ENCODE peak calls at places on chromosomes 3 and 15, in nine cellular contexts. T, L, M, C, P, R, V, E and A are unnamed samples.

GRCh38 chr15:55334997-55335396 is 16.0 kb downstream of the PIGB start:
- DNase-seq in T (no peak), C (no peak), P (no peak), E (no peak), R (no peak), L (no peak), V (no peak), M (no peak), A (peak)

GRCh38 chr3:76615739-76616138 is 424.2 kb upstream of the ROBO2 start:
- DNase-seq in T (peak), L (no peak), E (no peak), M (no peak), P (no peak), V (no peak), R (no peak), C (no peak), A (no peak)

GRCh38 chr3:46393554-46394434 is 13.1 kb downstream of the CCR5AS start:
- DNase-seq in P (no peak), M (peak), L (no peak), C (peak), E (peak), R (no peak), V (no peak), T (no peak), A (no peak)

GRCh38 chr3:851098-851790 is 241.6 kb upstream of the CNTN6 start:
- DNase-seq in E (peak), T (no peak), M (no peak), R (no peak), P (no peak), C (no peak), L (no peak), V (no peak), A (peak)

GRCh38 chr3:129228891-129229585 is 20.4 kb upstream of the COPG1 start:
- DNase-seq in P (no peak), R (peak), M (peak), L (peak), V (peak), E (peak), T (peak), C (no peak), A (peak)

GRCh38 chr15:28269097-28269496 is 52.9 kb downstream of the HERC2 start:
- DNase-seq in M (no peak), E (no peak), P (no peak), V (no peak), T (no peak), C (no peak), L (peak), R (no peak), A (no peak)

GRCh38 chr3:128242818-128243601 is 89.7 kb downstream of the EEFSEC start:
- DNase-seq in M (no peak), C (no peak), P (no peak), V (peak), E (no peak), R (no peak), L (no peak), T (no peak), A (peak)

GRCh38 chr15:29024681-29025080 is 138.9 kb downstream of the APBA2 start:
- DNase-seq in V (no peak), L (no peak), M (no peak), R (no peak), T (no peak), C (no peak), P (no peak), E (no peak), A (no peak)

GRCh38 chr15:84883433-84883832 is 1.0 kb upstream of the SLC28A1 start:
- DNase-seq in E (no peak), R (no peak), L (no peak), V (no peak), T (no peak), M (no peak), C (no peak), P (no peak), A (no peak)

GRCh38 chr3:188947983-188948657 is 223.7 kb upstream of the TPRG1 start:
- DNase-seq in T (peak), P (no peak), C (peak), V (peak), L (peak), M (peak), E (peak), R (peak), A (peak)

GRCh38 chr15:94225616-94226015 is 5.7 kb upstream of the MCTP2 start:
- DNase-seq in R (no peak), T (peak), L (no peak), M (peak), P (no peak), V (no peak), E (no peak), C (no peak), A (no peak)

GRCh38 chr15:80076321-80077318 is 17.1 kb downstream of the ZFAND6 start:
- DNase-seq in T (no peak), E (no peak), R (peak), C (no peak), V (no peak), M (peak), P (no peak), L (no peak), A (no peak)

GRCh38 chr3:3552741-3553140 is 246.5 kb upstream of the LRRN1 start:
- DNase-seq in E (no peak), M (no peak), P (no peak), R (peak), C (no peak), V (no peak), L (no peak), T (no peak), A (no peak)

GRCh38 chr3:196967412-196968232 is 1.0 kb downstream of the PIGZ start:
- DNase-seq in E (peak), T (no peak), R (no peak), V (no peak), C (no peak), M (no peak), P (no peak), L (no peak), A (no peak)

GRCh38 chr15:94877833-94878232 is 646.5 kb downstream of the MCTP2 start:
- DNase-seq in V (no peak), L (no peak), M (no peak), T (no peak), R (peak), C (no peak), P (no peak), E (no peak), A (no peak)

GRCh38 chr3:178492496-178492895 is 43.7 kb upstream of the KCNMB2 start:
- DNase-seq in V (no peak), R (no peak), C (no peak), L (no peak), M (no peak), T (no peak), P (no peak), E (no peak), A (no peak)

GRCh38 chr3:129485681-129486056 is 42.8 kb upstream of the RHO start:
- DNase-seq in P (no peak), M (peak), C (peak), T (peak), L (peak), V (peak), R (peak), E (no peak), A (no peak)

GRCh38 chr3:192802957-192803899 is 75.9 kb upstream of the FGF12 start:
- DNase-seq in L (no peak), C (no peak), T (peak), R (peak), M (peak), V (peak), P (no peak), E (peak), A (peak)

GRCh38 chr15:64949383-64950141 is 37.9 kb downstream of the ANKDD1A start:
- DNase-seq in P (no peak), M (no peak), R (no peak), T (no peak), C (no peak), V (no peak), L (no peak), E (no peak), A (no peak)

GRCh38 chr3:77147836-77148578 is 108.1 kb downstream of the ROBO2 start:
- DNase-seq in R (peak), P (no peak), M (no peak), L (no peak), C (no peak), T (no peak), V (no peak), E (peak), A (no peak)

GRCh38 chr3:114411292-114411691 is 117.5 kb downstream of the TIGIT start:
- DNase-seq in P (no peak), M (peak), E (no peak), R (peak), C (no peak), V (peak), T (no peak), L (no peak), A (no peak)

GRCh38 chr15:64895285-64896065 is 16.2 kb upstream of the ANKDD1A start:
- DNase-seq in L (no peak), V (peak), C (no peak), E (no peak), M (peak), R (peak), T (peak), P (no peak), A (no peak)

GRCh38 chr15:99443768-99444446 is 121.9 kb upstream of the MEF2A start:
- DNase-seq in R (peak), V (no peak), L (no peak), E (no peak), T (no peak), C (peak), M (no peak), P (no peak), A (no peak)

GRCh38 chr3:53718462-53718861 is 127.8 kb downstream of the CHDH start:
- DNase-seq in V (no peak), P (no peak), R (no peak), T (no peak), L (no peak), M (no peak), E (peak), C (no peak), A (no peak)

GRCh38 chr15:96068897-96069296 is 261.6 kb upstream of the NR2F2 start:
- DNase-seq in T (no peak), L (no peak), E (no peak), R (no peak), V (no peak), P (no peak), M (no peak), C (no peak), A (no peak)

GRCh38 chr3:115227461-115227860 is 80.4 kb upstream of the ZBTB20 start:
- DNase-seq in T (no peak), R (peak), L (no peak), P (no peak), C (no peak), E (no peak), V (no peak), M (peak), A (no peak)

GRCh38 chr15:85792872-85793621 is 1.7 kb downstream of the KLHL25 start:
- DNase-seq in M (peak), V (peak), L (no peak), T (peak), R (no peak), C (no peak), P (no peak), E (no peak), A (no peak)

GRCh38 chr3:124812291-124813265 is 74.6 kb downstream of the ITGB5 start:
- DNase-seq in V (peak), R (peak), E (no peak), C (peak), L (peak), P (no peak), M (peak), T (peak), A (peak)

GRCh38 chr3:122014741-122015140 is 7.3 kb downstream of the ILDR1 start:
- DNase-seq in C (no peak), P (no peak), V (no peak), M (no peak), T (no peak), E (no peak), L (no peak), R (no peak), A (peak)

GRCh38 chr3:70919091-70919490 is 606.7 kb upstream of the MDFIC2 start:
- DNase-seq in T (no peak), C (no peak), R (peak), V (no peak), L (no peak), P (no peak), E (no peak), M (no peak), A (no peak)

GRCh38 chr3:188631291-188632010 is 477.5 kb downstream of the LPP start:
- DNase-seq in E (no peak), T (peak), P (no peak), V (peak), M (peak), C (no peak), L (no peak), R (peak), A (no peak)

GRCh38 chr15:75597667-75598341 is 18.7 kb upstream of the PTPN9 start:
- DNase-seq in V (no peak), L (no peak), R (no peak), M (peak), P (no peak), C (no peak), E (peak), T (no peak), A (peak)

GRCh38 chr3:108487439-108487838 is 23.0 kb downstream of the MYH15 start:
- DNase-seq in M (no peak), R (no peak), P (no peak), V (no peak), E (no peak), C (no peak), T (no peak), L (no peak), A (no peak)

GRCh38 chr15:88785217-88785616 is 18.0 kb upstream of the ACAN start:
- DNase-seq in V (no peak), E (no peak), L (no peak), T (no peak), C (peak), M (no peak), P (no peak), R (no peak), A (no peak)

GRCh38 chr3:100900671-100901070 is 92.5 kb downstream of the ABI3BP start:
- DNase-seq in R (no peak), P (no peak), T (no peak), C (no peak), V (no peak), L (no peak), M (peak), E (no peak), A (no peak)

GRCh38 chr3:22933051-22933450 is 270.1 kb upstream of the UBE2E2 start:
- DNase-seq in T (no peak), V (no peak), C (no peak), R (no peak), L (no peak), M (no peak), E (peak), P (no peak), A (no peak)